ENCODE peak calls at places on chromosomes 12 and 14, in eight cellular contexts. One of them, this sample, is unnamed.

GRCh38 chr12:131167334-131167733 is 213.6 kb downstream of the ADGRD1 start:
- DNase-seq in cardiac muscle cell: no peak
- DNase-seq in Karpas-422: no peak
- DNase-seq in T follicular helper cell: no peak
- DNase-seq in NCI-H1092 treated with DMSO at 0.1 percent for 48 hours: peak
- DNase-seq in NCI-H2171 treated with DMSO at 0.1 percent for 48 hours: no peak
- DNase-seq in iPS-NIHi11: no peak
- DNase-seq in mucosa of gallbladder: peak
- DNase-seq in this sample: peak

GRCh38 chr14:60622920-60623263 is 26.4 kb downstream of the SIX1 start:
- DNase-seq in Karpas-422: no peak
- DNase-seq in NCI-H2171 treated with DMSO at 0.1 percent for 48 hours: no peak
- DNase-seq in cardiac muscle cell: no peak
- DNase-seq in iPS-NIHi11: no peak
- DNase-seq in T follicular helper cell: no peak
- DNase-seq in NCI-H1092 treated with DMSO at 0.1 percent for 48 hours: no peak
- DNase-seq in mucosa of gallbladder: no peak
- DNase-seq in this sample: no peak

GRCh38 chr14:53954551-53955233 is 1.9 kb downstream of the BMP4 start:
- DNase-seq in mucosa of gallbladder: peak
- DNase-seq in NCI-H1092 treated with DMSO at 0.1 percent for 48 hours: no peak
- DNase-seq in cardiac muscle cell: peak
- DNase-seq in iPS-NIHi11: no peak
- DNase-seq in T follicular helper cell: no peak
- DNase-seq in NCI-H2171 treated with DMSO at 0.1 percent for 48 hours: no peak
- DNase-seq in Karpas-422: no peak
- DNase-seq in this sample: peak

GRCh38 chr12:42968426-42968825 is 378.9 kb upstream of the PRICKLE1 start:
- DNase-seq in NCI-H2171 treated with DMSO at 0.1 percent for 48 hours: no peak
- DNase-seq in mucosa of gallbladder: no peak
- DNase-seq in cardiac muscle cell: no peak
- DNase-seq in Karpas-422: no peak
- DNase-seq in T follicular helper cell: no peak
- DNase-seq in iPS-NIHi11: no peak
- DNase-seq in NCI-H1092 treated with DMSO at 0.1 percent for 48 hours: no peak
- DNase-seq in this sample: no peak

GRCh38 chr14:101707285-101707842 is 54.1 kb upstream of the PPP2R5C start:
- DNase-seq in NCI-H1092 treated with DMSO at 0.1 percent for 48 hours: peak
- DNase-seq in NCI-H2171 treated with DMSO at 0.1 percent for 48 hours: peak
- DNase-seq in cardiac muscle cell: peak
- DNase-seq in iPS-NIHi11: peak
- DNase-seq in T follicular helper cell: peak
- DNase-seq in mucosa of gallbladder: peak
- DNase-seq in Karpas-422: peak
- DNase-seq in this sample: peak

GRCh38 chr12:48717252-48717695 is 767 bp upstream of the CCNT1 start:
- DNase-seq in NCI-H2171 treated with DMSO at 0.1 percent for 48 hours: peak
- DNase-seq in mucosa of gallbladder: no peak
- DNase-seq in cardiac muscle cell: peak
- DNase-seq in Karpas-422: peak
- DNase-seq in NCI-H1092 treated with DMSO at 0.1 percent for 48 hours: no peak
- DNase-seq in T follicular helper cell: no peak
- DNase-seq in iPS-NIHi11: no peak
- DNase-seq in this sample: no peak

GRCh38 chr12:121600702-121601336 is 20.0 kb upstream of the KDM2B start:
- DNase-seq in cardiac muscle cell: no peak
- DNase-seq in NCI-H1092 treated with DMSO at 0.1 percent for 48 hours: no peak
- DNase-seq in mucosa of gallbladder: peak
- DNase-seq in Karpas-422: no peak
- DNase-seq in iPS-NIHi11: no peak
- DNase-seq in T follicular helper cell: no peak
- DNase-seq in NCI-H2171 treated with DMSO at 0.1 percent for 48 hours: no peak
- DNase-seq in this sample: no peak

GRCh38 chr12:113086249-113087164 is 30.0 kb downstream of the DTX1 start:
- DNase-seq in NCI-H1092 treated with DMSO at 0.1 percent for 48 hours: no peak
- DNase-seq in Karpas-422: no peak
- DNase-seq in T follicular helper cell: no peak
- DNase-seq in iPS-NIHi11: no peak
- DNase-seq in mucosa of gallbladder: no peak
- DNase-seq in cardiac muscle cell: no peak
- DNase-seq in NCI-H2171 treated with DMSO at 0.1 percent for 48 hours: no peak
- DNase-seq in this sample: no peak

GRCh38 chr14:59081680-59082079 is 106.8 kb upstream of the DAAM1 start:
- DNase-seq in T follicular helper cell: no peak
- DNase-seq in mucosa of gallbladder: no peak
- DNase-seq in Karpas-422: no peak
- DNase-seq in iPS-NIHi11: no peak
- DNase-seq in NCI-H2171 treated with DMSO at 0.1 percent for 48 hours: no peak
- DNase-seq in cardiac muscle cell: no peak
- DNase-seq in NCI-H1092 treated with DMSO at 0.1 percent for 48 hours: no peak
- DNase-seq in this sample: no peak

GRCh38 chr14:64234877-64235651 is 59.1 kb downstream of the ESR2 start:
- DNase-seq in iPS-NIHi11: no peak
- DNase-seq in mucosa of gallbladder: no peak
- DNase-seq in Karpas-422: peak
- DNase-seq in cardiac muscle cell: no peak
- DNase-seq in NCI-H1092 treated with DMSO at 0.1 percent for 48 hours: peak
- DNase-seq in T follicular helper cell: no peak
- DNase-seq in NCI-H2171 treated with DMSO at 0.1 percent for 48 hours: peak
- DNase-seq in this sample: peak

GRCh38 chr12:117068492-117068891 is 30.7 kb downstream of the TESC start:
- DNase-seq in iPS-NIHi11: no peak
- DNase-seq in cardiac muscle cell: no peak
- DNase-seq in NCI-H1092 treated with DMSO at 0.1 percent for 48 hours: no peak
- DNase-seq in T follicular helper cell: no peak
- DNase-seq in mucosa of gallbladder: no peak
- DNase-seq in NCI-H2171 treated with DMSO at 0.1 percent for 48 hours: no peak
- DNase-seq in Karpas-422: no peak
- DNase-seq in this sample: no peak

GRCh38 chr12:85765443-85765842 is 70.8 kb downstream of the RASSF9 start:
- DNase-seq in cardiac muscle cell: no peak
- DNase-seq in Karpas-422: no peak
- DNase-seq in mucosa of gallbladder: no peak
- DNase-seq in NCI-H2171 treated with DMSO at 0.1 percent for 48 hours: no peak
- DNase-seq in iPS-NIHi11: no peak
- DNase-seq in NCI-H1092 treated with DMSO at 0.1 percent for 48 hours: no peak
- DNase-seq in T follicular helper cell: no peak
- DNase-seq in this sample: no peak

GRCh38 chr12:113019045-113019444 is 37.5 kb upstream of the DTX1 start:
- DNase-seq in cardiac muscle cell: no peak
- DNase-seq in NCI-H2171 treated with DMSO at 0.1 percent for 48 hours: peak
- DNase-seq in mucosa of gallbladder: no peak
- DNase-seq in T follicular helper cell: no peak
- DNase-seq in Karpas-422: no peak
- DNase-seq in NCI-H1092 treated with DMSO at 0.1 percent for 48 hours: peak
- DNase-seq in iPS-NIHi11: no peak
- DNase-seq in this sample: no peak

GRCh38 chr14:66650491-66650911 is 142.6 kb downstream of the GPHN start:
- DNase-seq in mucosa of gallbladder: no peak
- DNase-seq in cardiac muscle cell: no peak
- DNase-seq in Karpas-422: no peak
- DNase-seq in NCI-H1092 treated with DMSO at 0.1 percent for 48 hours: no peak
- DNase-seq in NCI-H2171 treated with DMSO at 0.1 percent for 48 hours: no peak
- DNase-seq in iPS-NIHi11: no peak
- DNase-seq in T follicular helper cell: no peak
- DNase-seq in this sample: no peak

GRCh38 chr12:96070670-96071279 is 35.4 kb upstream of the LTA4H start:
- DNase-seq in NCI-H1092 treated with DMSO at 0.1 percent for 48 hours: peak
- DNase-seq in T follicular helper cell: no peak
- DNase-seq in cardiac muscle cell: peak
- DNase-seq in iPS-NIHi11: peak
- DNase-seq in mucosa of gallbladder: no peak
- DNase-seq in Karpas-422: peak
- DNase-seq in NCI-H2171 treated with DMSO at 0.1 percent for 48 hours: peak
- DNase-seq in this sample: no peak

GRCh38 chr12:21894792-21895392 is 46.3 kb downstream of the ABCC9 start:
- DNase-seq in NCI-H1092 treated with DMSO at 0.1 percent for 48 hours: no peak
- DNase-seq in Karpas-422: no peak
- DNase-seq in iPS-NIHi11: no peak
- DNase-seq in NCI-H2171 treated with DMSO at 0.1 percent for 48 hours: no peak
- DNase-seq in T follicular helper cell: no peak
- DNase-seq in cardiac muscle cell: no peak
- DNase-seq in mucosa of gallbladder: no peak
- DNase-seq in this sample: no peak

GRCh38 chr14:24123465-24124417 is 6.7 kb upstream of the FITM1 start:
- DNase-seq in T follicular helper cell: no peak
- DNase-seq in iPS-NIHi11: no peak
- DNase-seq in cardiac muscle cell: no peak
- DNase-seq in Karpas-422: no peak
- DNase-seq in NCI-H1092 treated with DMSO at 0.1 percent for 48 hours: no peak
- DNase-seq in NCI-H2171 treated with DMSO at 0.1 percent for 48 hours: no peak
- DNase-seq in mucosa of gallbladder: no peak
- DNase-seq in this sample: peak

GRCh38 chr14:67999693-68000384 is 180.3 kb downstream of the RAD51B start:
- DNase-seq in NCI-H2171 treated with DMSO at 0.1 percent for 48 hours: no peak
- DNase-seq in T follicular helper cell: no peak
- DNase-seq in cardiac muscle cell: no peak
- DNase-seq in NCI-H1092 treated with DMSO at 0.1 percent for 48 hours: no peak
- DNase-seq in Karpas-422: no peak
- DNase-seq in iPS-NIHi11: no peak
- DNase-seq in mucosa of gallbladder: no peak
- DNase-seq in this sample: no peak

GRCh38 chr12:52920937-52921336 is 16.1 kb upstream of the KRT8 start:
- DNase-seq in iPS-NIHi11: peak
- DNase-seq in NCI-H1092 treated with DMSO at 0.1 percent for 48 hours: no peak
- DNase-seq in NCI-H2171 treated with DMSO at 0.1 percent for 48 hours: no peak
- DNase-seq in mucosa of gallbladder: no peak
- DNase-seq in cardiac muscle cell: no peak
- DNase-seq in T follicular helper cell: no peak
- DNase-seq in Karpas-422: no peak
- DNase-seq in this sample: no peak

GRCh38 chr12:108302034-108302433 is 37.1 kb downstream of the CMKLR1 start:
- DNase-seq in mucosa of gallbladder: no peak
- DNase-seq in T follicular helper cell: no peak
- DNase-seq in iPS-NIHi11: no peak
- DNase-seq in cardiac muscle cell: no peak
- DNase-seq in Karpas-422: no peak
- DNase-seq in NCI-H1092 treated with DMSO at 0.1 percent for 48 hours: no peak
- DNase-seq in NCI-H2171 treated with DMSO at 0.1 percent for 48 hours: no peak
- DNase-seq in this sample: no peak

GRCh38 chr14:96997996-96998395 is 200.8 kb downstream of the VRK1 start:
- DNase-seq in Karpas-422: no peak
- DNase-seq in iPS-NIHi11: no peak
- DNase-seq in T follicular helper cell: no peak
- DNase-seq in NCI-H2171 treated with DMSO at 0.1 percent for 48 hours: no peak
- DNase-seq in cardiac muscle cell: no peak
- DNase-seq in NCI-H1092 treated with DMSO at 0.1 percent for 48 hours: no peak
- DNase-seq in mucosa of gallbladder: no peak
- DNase-seq in this sample: no peak

GRCh38 chr12:64627781-64628180 is 17.5 kb downstream of the RASSF3 start:
- DNase-seq in cardiac muscle cell: no peak
- DNase-seq in Karpas-422: no peak
- DNase-seq in NCI-H2171 treated with DMSO at 0.1 percent for 48 hours: no peak
- DNase-seq in iPS-NIHi11: no peak
- DNase-seq in mucosa of gallbladder: no peak
- DNase-seq in NCI-H1092 treated with DMSO at 0.1 percent for 48 hours: no peak
- DNase-seq in T follicular helper cell: no peak
- DNase-seq in this sample: no peak

GRCh38 chr14:56059054-56059453 is 59.2 kb upstream of the PELI2 start:
- DNase-seq in NCI-H2171 treated with DMSO at 0.1 percent for 48 hours: no peak
- DNase-seq in iPS-NIHi11: no peak
- DNase-seq in Karpas-422: no peak
- DNase-seq in T follicular helper cell: no peak
- DNase-seq in mucosa of gallbladder: no peak
- DNase-seq in NCI-H1092 treated with DMSO at 0.1 percent for 48 hours: no peak
- DNase-seq in cardiac muscle cell: no peak
- DNase-seq in this sample: no peak

GRCh38 chr12:121580959-121581680 is at the start of gene KDM2B:
- DNase-seq in NCI-H1092 treated with DMSO at 0.1 percent for 48 hours: no peak
- DNase-seq in Karpas-422: no peak
- DNase-seq in mucosa of gallbladder: peak
- DNase-seq in NCI-H2171 treated with DMSO at 0.1 percent for 48 hours: no peak
- DNase-seq in iPS-NIHi11: no peak
- DNase-seq in cardiac muscle cell: peak
- DNase-seq in T follicular helper cell: no peak
- DNase-seq in this sample: no peak

GRCh38 chr12:20444595-20445170 is 76.3 kb downstream of the PDE3A start:
- DNase-seq in NCI-H1092 treated with DMSO at 0.1 percent for 48 hours: no peak
- DNase-seq in cardiac muscle cell: peak
- DNase-seq in T follicular helper cell: no peak
- DNase-seq in mucosa of gallbladder: no peak
- DNase-seq in Karpas-422: no peak
- DNase-seq in NCI-H2171 treated with DMSO at 0.1 percent for 48 hours: no peak
- DNase-seq in iPS-NIHi11: no peak
- DNase-seq in this sample: no peak

GRCh38 chr12:126404293-126404851 is 1339.1 kb downstream of the AACS start:
- DNase-seq in NCI-H1092 treated with DMSO at 0.1 percent for 48 hours: no peak
- DNase-seq in NCI-H2171 treated with DMSO at 0.1 percent for 48 hours: no peak
- DNase-seq in Karpas-422: no peak
- DNase-seq in iPS-NIHi11: no peak
- DNase-seq in T follicular helper cell: no peak
- DNase-seq in cardiac muscle cell: no peak
- DNase-seq in mucosa of gallbladder: no peak
- DNase-seq in this sample: no peak

GRCh38 chr14:52422650-52423356 is 108.7 kb downstream of the PTGER2 start:
- DNase-seq in mucosa of gallbladder: no peak
- DNase-seq in Karpas-422: no peak
- DNase-seq in cardiac muscle cell: no peak
- DNase-seq in iPS-NIHi11: no peak
- DNase-seq in NCI-H2171 treated with DMSO at 0.1 percent for 48 hours: no peak
- DNase-seq in NCI-H1092 treated with DMSO at 0.1 percent for 48 hours: no peak
- DNase-seq in T follicular helper cell: no peak
- DNase-seq in this sample: no peak

GRCh38 chr14:104805326-104805678 is 4.4 kb downstream of the ZBTB42 start:
- DNase-seq in NCI-H2171 treated with DMSO at 0.1 percent for 48 hours: no peak
- DNase-seq in Karpas-422: no peak
- DNase-seq in iPS-NIHi11: peak
- DNase-seq in cardiac muscle cell: peak
- DNase-seq in T follicular helper cell: no peak
- DNase-seq in NCI-H1092 treated with DMSO at 0.1 percent for 48 hours: no peak
- DNase-seq in mucosa of gallbladder: no peak
- DNase-seq in this sample: peak

GRCh38 chr14:26841920-26842741 is 244.3 kb upstream of the NOVA1 start:
- DNase-seq in cardiac muscle cell: peak
- DNase-seq in mucosa of gallbladder: peak
- DNase-seq in Karpas-422: peak
- DNase-seq in T follicular helper cell: no peak
- DNase-seq in NCI-H1092 treated with DMSO at 0.1 percent for 48 hours: no peak
- DNase-seq in NCI-H2171 treated with DMSO at 0.1 percent for 48 hours: no peak
- DNase-seq in iPS-NIHi11: peak
- DNase-seq in this sample: peak

GRCh38 chr12:82279597-82279996 is 78.6 kb downstream of the CCDC59 start:
- DNase-seq in T follicular helper cell: no peak
- DNase-seq in NCI-H1092 treated with DMSO at 0.1 percent for 48 hours: peak
- DNase-seq in iPS-NIHi11: no peak
- DNase-seq in Karpas-422: no peak
- DNase-seq in NCI-H2171 treated with DMSO at 0.1 percent for 48 hours: no peak
- DNase-seq in mucosa of gallbladder: no peak
- DNase-seq in cardiac muscle cell: no peak
- DNase-seq in this sample: no peak

GRCh38 chr12:109296431-109296830 is 12.7 kb downstream of the FOXN4 start:
- DNase-seq in Karpas-422: no peak
- DNase-seq in NCI-H2171 treated with DMSO at 0.1 percent for 48 hours: no peak
- DNase-seq in cardiac muscle cell: no peak
- DNase-seq in NCI-H1092 treated with DMSO at 0.1 percent for 48 hours: no peak
- DNase-seq in iPS-NIHi11: no peak
- DNase-seq in mucosa of gallbladder: no peak
- DNase-seq in T follicular helper cell: no peak
- DNase-seq in this sample: no peak

This sample was measured in ovary.